ENCODE peak calls at places on chromosomes 3 and 15, in four cellular contexts. J is IMR-90, B is neuronal stem cell, P is mesenchymal stem cell. X is an unnamed sample.

GRCh38 chr3:52136513-52136912 is 17.7 kb downstream of the POC1A start:
- DNase-seq in B (no peak), J (no peak), P (no peak), X (no peak)

GRCh38 chr3:14222900-14223594 is 44.4 kb downstream of the LSM3 start:
- DNase-seq in B (no peak), J (no peak), P (peak), X (no peak)

GRCh38 chr15:64749167-64749566 is 26.2 kb downstream of the RBPMS2 start:
- DNase-seq in B (no peak), P (no peak), J (peak), X (no peak)

GRCh38 chr15:79431636-79432344 is at the start of gene MINAR1:
- DNase-seq in J (peak), P (peak), B (peak), X (no peak)

GRCh38 chr15:58344164-58345070 is 87.4 kb upstream of the LIPC start:
- DNase-seq in J (peak), P (peak), B (no peak), X (no peak)

GRCh38 chr15:25134546-25134945 is 179.8 kb downstream of the SNRPN start:
- DNase-seq in J (peak), P (peak), B (no peak), X (no peak)

GRCh38 chr3:46087871-46088270 is 60.6 kb upstream of the XCR1 start:
- DNase-seq in B (no peak), P (peak), J (peak), X (no peak)

GRCh38 chr3:107263269-107264021 is 113.8 kb upstream of the CCDC54 start:
- DNase-seq in B (no peak), P (peak), J (no peak), X (no peak)

GRCh38 chr15:86061581-86061980 is 18.1 kb upstream of the AGBL1 start:
- DNase-seq in B (no peak), P (no peak), J (no peak), X (no peak)

GRCh38 chr15:97904196-97904572 is 56.3 kb upstream of the ARRDC4 start:
- DNase-seq in B (peak), P (peak), J (peak), X (peak)

GRCh38 chr3:195386739-195387138 is 56.1 kb downstream of the ACAP2 start:
- DNase-seq in P (no peak), B (no peak), J (no peak), X (no peak)

GRCh38 chr15:99514306-99514705 is 51.5 kb upstream of the MEF2A start:
- DNase-seq in J (no peak), B (no peak), P (no peak), X (no peak)

GRCh38 chr3:171944109-171945016 is 95.0 kb upstream of the FNDC3B start:
- DNase-seq in P (peak), J (no peak), B (no peak), X (no peak)

GRCh38 chr15:101064795-101065569 is 145.8 kb downstream of the LRRK1 start:
- DNase-seq in B (no peak), P (no peak), J (no peak), X (no peak)

GRCh38 chr15:25783607-25784131 is 79.5 kb downstream of the ATP10A start:
- DNase-seq in P (no peak), B (peak), J (peak), X (peak)

GRCh38 chr15:75456710-75457109 is 5.2 kb upstream of the SIN3A start:
- DNase-seq in P (peak), J (peak), B (no peak), X (no peak)

GRCh38 chr3:162338514-162338913 is 841.9 kb downstream of the OTOL1 start:
- DNase-seq in P (peak), J (peak), B (no peak), X (no peak)

GRCh38 chr3:49316696-49317457 is 23.0 kb downstream of the USP4 start:
- DNase-seq in P (no peak), B (no peak), J (no peak), X (no peak)

GRCh38 chr3:49311283-49311682 is 28.6 kb downstream of the USP4 start:
- DNase-seq in P (no peak), B (no peak), J (no peak), X (no peak)

GRCh38 chr3:49313902-49314676 is 25.8 kb downstream of the USP4 start:
- DNase-seq in J (peak), B (no peak), P (peak), X (no peak)
- H3K27ac ChIP-seq in J (no peak), B (no peak), P (no peak), X (no peak)

GRCh38 chr15:70316059-70316600 is 218.4 kb upstream of the TLE3 start:
- DNase-seq in J (peak), B (no peak), P (no peak), X (no peak)
- H2BK5ac ChIP-seq in J (no peak), B (no peak), P (no peak), X (no peak)

GRCh38 chr3:135930243-135930642 is 35.3 kb upstream of the PPP2R3A start:
- DNase-seq in J (no peak), P (no peak), B (no peak), X (no peak)
- H3K27ac ChIP-seq in J (no peak), P (no peak), B (no peak), X (no peak)

GRCh38 chr3:4685673-4686345 is 192.7 kb downstream of the ITPR1 start:
- DNase-seq in J (no peak), P (no peak), B (no peak), X (no peak)

GRCh38 chr3:4684976-4685375 is 191.8 kb downstream of the ITPR1 start:
- DNase-seq in B (no peak), J (no peak), P (no peak), X (no peak)

GRCh38 chr3:4687596-4687995 is 194.4 kb downstream of the ITPR1 start:
- DNase-seq in B (no peak), J (no peak), P (no peak), X (no peak)

GRCh38 chr3:4687167-4687566 is 194.0 kb downstream of the ITPR1 start:
- DNase-seq in P (peak), J (no peak), B (no peak), X (no peak)

GRCh38 chr3:4686619-4687018 is 193.5 kb downstream of the ITPR1 start:
- DNase-seq in B (no peak), J (no peak), P (no peak), X (no peak)
- H2BK5ac ChIP-seq in B (no peak), J (no peak), P (no peak), X (no peak)

DNA sequence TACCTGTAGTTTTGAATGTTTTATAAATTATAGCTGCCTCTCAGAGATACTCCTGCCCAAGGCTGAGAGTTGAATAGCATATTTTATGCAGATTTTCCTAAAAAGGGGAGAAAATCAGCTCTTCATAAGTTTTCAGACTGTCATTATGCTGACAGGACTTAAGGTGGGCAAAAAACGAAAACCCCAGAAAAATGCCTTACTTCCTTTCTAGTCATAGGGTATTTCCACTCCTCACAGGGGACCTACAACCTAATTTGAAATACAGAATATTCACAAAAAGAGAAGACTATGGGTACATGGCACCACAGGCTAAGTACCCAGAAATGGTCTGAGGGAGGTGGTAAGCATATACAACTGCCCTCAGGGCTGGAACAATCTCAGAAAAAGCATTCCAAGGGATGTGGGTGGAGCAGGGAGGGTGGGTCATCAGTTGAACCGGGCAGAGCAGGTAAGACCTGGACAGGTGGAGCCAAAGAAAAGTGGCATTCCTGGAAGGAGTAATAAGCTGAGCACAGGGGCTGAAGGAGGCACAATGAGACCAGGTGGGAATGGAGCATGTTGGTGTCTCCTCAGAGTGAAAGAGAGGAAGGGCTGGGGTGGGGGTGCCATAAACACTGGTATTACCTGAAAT is 10.6 kb upstream of the OXSR1 start:
- DNase-seq in J (no peak), P (no peak), B (no peak), X (peak)
- H3K27ac ChIP-seq in J (no peak), P (no peak), B (no peak), X (no peak)

GRCh38 chr3:87191175-87191574 is 35.9 kb upstream of the CHMP2B start:
- DNase-seq in B (no peak), P (no peak), J (no peak), X (no peak)
- H2BK5ac ChIP-seq in B (no peak), P (no peak), J (no peak), X (no peak)

DNA sequence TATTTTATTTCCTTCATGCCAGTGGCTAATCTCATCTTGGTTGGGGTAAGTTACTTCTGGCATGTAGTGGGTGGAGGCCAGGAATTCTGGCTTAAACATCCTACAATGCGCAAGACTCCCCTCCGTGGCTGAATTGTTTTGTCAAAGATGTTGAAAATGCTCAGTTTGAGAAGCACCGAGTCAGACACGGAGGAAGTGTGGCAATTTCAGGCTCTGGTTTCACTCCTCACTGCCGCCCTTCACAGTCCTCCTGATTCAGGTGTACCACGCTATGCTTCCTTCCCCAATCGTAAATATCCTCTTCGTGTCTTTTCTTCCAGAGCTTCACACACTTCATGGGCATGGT is 150.7 kb downstream of the OPA1 start:
- DNase-seq in J (no peak), B (no peak), P (no peak), X (no peak)
- H3K27ac ChIP-seq in J (no peak), B (no peak), P (no peak), X (no peak)

GRCh38 chr3:50371133-50371670 is 11.9 kb upstream of the TMEM115 start:
- DNase-seq in B (no peak), J (peak), P (no peak), X (no peak)
- H2BK5ac ChIP-seq in B (peak), J (no peak), P (no peak), X (peak)

GRCh38 chr3:54047568-54047967 is 74.8 kb upstream of the CACNA2D3 start:
- DNase-seq in P (no peak), J (no peak), B (no peak), X (no peak)

GRCh38 chr3:54042259-54042823 is 80.0 kb upstream of the CACNA2D3 start:
- DNase-seq in P (no peak), B (no peak), J (no peak), X (peak)

GRCh38 chr3:54045416-54045815 is 76.9 kb upstream of the CACNA2D3 start:
- DNase-seq in P (no peak), B (no peak), J (no peak), X (no peak)

GRCh38 chr3:54046677-54047214 is 75.6 kb upstream of the CACNA2D3 start:
- DNase-seq in B (no peak), P (no peak), J (no peak), X (no peak)
- H3K27ac ChIP-seq in B (no peak), P (no peak), J (no peak), X (no peak)

GRCh38 chr3:9749333-9749662 is 454 bp upstream of the OGG1 start:
- DNase-seq in B (no peak), J (no peak), P (no peak), X (no peak)
- H2BK5ac ChIP-seq in B (peak), J (peak), P (peak), X (peak)

X was measured in H1.